ENCODE peak calls at places on chromosomes 3 and 15, in ten cellular contexts. C is retinal pigment epithelial cell, P is heart right ventricle, Q is RWPE2, O is mucosa of descending colon, S is NT2/D1, H is foreskin fibroblast, X is AG10803, B is K562, K is fibroblast of pulmonary artery. L is an unnamed sample.

GRCh38 chr3:184777566-184778356 is 34.2 kb upstream of the VPS8 start:
- DNase-seq in C (peak), P (peak), Q (peak), O (peak), S (peak), H (peak), X (peak), B (peak), K (peak), L (peak)

GRCh38 chr15:31328425-31328998 is 1.9 kb downstream of the KLF13 start:
- DNase-seq in C (no peak), P (no peak), Q (no peak), O (no peak), S (no peak), H (peak), X (peak), B (peak), K (peak), L (no peak)

GRCh38 chr3:39276746-39277145 is 3.1 kb downstream of the CX3CR1 start:
- DNase-seq in C (no peak), P (no peak), Q (no peak), O (no peak), S (no peak), H (no peak), X (no peak), B (no peak), K (no peak), L (no peak)

GRCh38 chr3:188780188-188781147 is 391.3 kb upstream of the TPRG1 start:
- DNase-seq in C (peak), P (no peak), Q (no peak), O (no peak), S (no peak), H (peak), X (peak), B (no peak), K (peak), L (peak)

GRCh38 chr3:196754215-196754937 is 14.7 kb downstream of the PAK2 start:
- DNase-seq in C (no peak), P (no peak), Q (no peak), O (peak), S (no peak), H (no peak), X (no peak), B (no peak), K (no peak), L (peak)

GRCh38 chr15:80480909-80481308 is 76.7 kb downstream of the ARNT2 start:
- DNase-seq in C (peak), P (peak), Q (no peak), O (no peak), S (peak), H (peak), X (peak), B (no peak), K (peak), L (peak)

GRCh38 chr3:39146083-39146501 is 7.3 kb downstream of the CSRNP1 start:
- DNase-seq in C (no peak), P (peak), Q (no peak), O (peak), S (no peak), H (no peak), X (peak), B (no peak), K (no peak), L (no peak)

GRCh38 chr15:66747866-66748265 is 45.8 kb downstream of the SMAD6 start:
- DNase-seq in C (no peak), P (no peak), Q (no peak), O (no peak), S (no peak), H (no peak), X (no peak), B (no peak), K (no peak), L (peak)

GRCh38 chr15:98785796-98786581 is 137.7 kb downstream of the IGF1R start:
- DNase-seq in C (peak), P (peak), Q (no peak), O (peak), S (peak), H (no peak), X (no peak), B (no peak), K (no peak), L (no peak)

GRCh38 chr15:90530250-90531051 is 728 bp downstream of the CRTC3 start:
- DNase-seq in C (no peak), P (peak), Q (peak), O (peak), S (no peak), H (peak), X (peak), B (peak), K (peak), L (peak)

GRCh38 chr3:22886394-22886793 is 316.7 kb upstream of the UBE2E2 start:
- DNase-seq in C (no peak), P (peak), Q (no peak), O (no peak), S (no peak), H (peak), X (no peak), B (no peak), K (no peak), L (no peak)

GRCh38 chr3:181919375-181919774 is 207.7 kb downstream of the SOX2 start:
- DNase-seq in C (no peak), P (no peak), Q (no peak), O (no peak), S (no peak), H (peak), X (no peak), B (no peak), K (no peak), L (no peak)

GRCh38 chr3:186823391-186823790 is 17.1 kb upstream of the RFC4 start:
- DNase-seq in C (no peak), P (no peak), Q (no peak), O (no peak), S (no peak), H (peak), X (no peak), B (no peak), K (peak), L (peak)

GRCh38 chr3:183548262-183548769 is 7.2 kb downstream of the KLHL6 start:
- DNase-seq in C (peak), P (no peak), Q (no peak), O (no peak), S (peak), H (peak), X (peak), B (no peak), K (peak), L (peak)

GRCh38 chr3:58178528-58179234 is 32.1 kb downstream of the DNASE1L3 start:
- DNase-seq in C (no peak), P (no peak), Q (no peak), O (peak), S (no peak), H (no peak), X (no peak), B (no peak), K (no peak), L (no peak)

GRCh38 chr3:182182531-182182968 is 470.8 kb downstream of the SOX2 start:
- DNase-seq in C (no peak), P (no peak), Q (peak), O (no peak), S (no peak), H (no peak), X (no peak), B (no peak), K (no peak), L (no peak)

GRCh38 chr3:46709147-46709654 is 8.0 kb downstream of the TMIE start:
- DNase-seq in C (no peak), P (no peak), Q (peak), O (no peak), S (no peak), H (no peak), X (no peak), B (no peak), K (no peak), L (no peak)

GRCh38 chr15:101369676-101370075 is 74.6 kb upstream of the SNRPA1 start:
- DNase-seq in C (no peak), P (no peak), Q (peak), O (no peak), S (no peak), H (no peak), X (no peak), B (no peak), K (no peak), L (no peak)

GRCh38 chr15:39213385-39213840 is 367.5 kb upstream of the THBS1 start:
- DNase-seq in C (peak), P (peak), Q (peak), O (no peak), S (peak), H (peak), X (peak), B (peak), K (peak), L (peak)

GRCh38 chr15:22877122-22877521 is 38.7 kb downstream of the NIPA2 start:
- DNase-seq in C (no peak), P (no peak), Q (no peak), O (no peak), S (no peak), H (no peak), X (no peak), B (no peak), K (no peak), L (no peak)

GRCh38 chr3:37346227-37347005 is 172.0 kb upstream of the LRRFIP2 start:
- DNase-seq in C (no peak), P (no peak), Q (no peak), O (no peak), S (no peak), H (no peak), X (no peak), B (no peak), K (no peak), L (no peak)

GRCh38 chr15:62758126-62758951 is 284.2 kb upstream of the TPM1 start:
- DNase-seq in C (peak), P (peak), Q (peak), O (no peak), S (no peak), H (peak), X (peak), B (no peak), K (peak), L (peak)

GRCh38 chr15:94856267-94856854 is 625.0 kb downstream of the MCTP2 start:
- DNase-seq in C (no peak), P (no peak), Q (no peak), O (no peak), S (no peak), H (no peak), X (no peak), B (peak), K (no peak), L (no peak)

GRCh38 chr3:50600141-50600753 is 11.3 kb downstream of the CISH start:
- DNase-seq in C (no peak), P (no peak), Q (no peak), O (peak), S (no peak), H (no peak), X (no peak), B (peak), K (no peak), L (no peak)

GRCh38 chr15:98413973-98414546 is 234.3 kb upstream of the IGF1R start:
- DNase-seq in C (no peak), P (no peak), Q (no peak), O (no peak), S (no peak), H (peak), X (no peak), B (no peak), K (no peak), L (no peak)

GRCh38 chr15:92818658-92819311 is 81.3 kb upstream of the CHD2 start:
- DNase-seq in C (no peak), P (no peak), Q (peak), O (no peak), S (no peak), H (no peak), X (no peak), B (no peak), K (no peak), L (no peak)

GRCh38 chr3:30638685-30639412 is 32.4 kb downstream of the TGFBR2 start:
- DNase-seq in C (no peak), P (peak), Q (no peak), O (no peak), S (no peak), H (peak), X (no peak), B (no peak), K (no peak), L (no peak)

GRCh38 chr3:17605032-17605431 is 137.4 kb downstream of the TBC1D5 start:
- DNase-seq in C (peak), P (no peak), Q (no peak), O (no peak), S (no peak), H (peak), X (peak), B (no peak), K (peak), L (peak)

DNA sequence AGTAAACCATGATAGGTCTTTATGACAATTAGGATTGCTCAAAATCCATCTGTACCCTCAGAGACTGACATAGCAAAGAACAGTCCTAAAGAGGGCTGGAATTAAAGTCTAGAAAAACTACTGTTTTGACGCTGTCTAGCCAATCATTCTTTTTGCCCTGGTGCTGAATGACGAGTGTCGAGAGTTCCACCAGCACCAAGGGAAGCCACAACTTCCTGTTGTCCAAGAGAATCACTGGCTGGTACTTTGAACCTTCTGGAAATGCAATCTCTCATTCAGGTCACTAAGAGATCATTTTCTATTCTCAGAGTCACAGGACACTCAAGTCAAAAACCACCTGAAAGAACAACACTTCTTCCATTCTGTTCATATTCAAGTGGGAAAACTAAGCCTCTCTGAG is 37.7 kb downstream of the FBN1 start:
- DNase-seq in C (no peak), P (no peak), Q (no peak), O (no peak), S (no peak), H (no peak), X (no peak), B (no peak), K (no peak), L (no peak)
- H3K4me3 ChIP-seq in C (no peak), P (no peak), Q (no peak), O (no peak), S (no peak), H (no peak), X (no peak), B (no peak), K (no peak), L (no peak)

DNA sequence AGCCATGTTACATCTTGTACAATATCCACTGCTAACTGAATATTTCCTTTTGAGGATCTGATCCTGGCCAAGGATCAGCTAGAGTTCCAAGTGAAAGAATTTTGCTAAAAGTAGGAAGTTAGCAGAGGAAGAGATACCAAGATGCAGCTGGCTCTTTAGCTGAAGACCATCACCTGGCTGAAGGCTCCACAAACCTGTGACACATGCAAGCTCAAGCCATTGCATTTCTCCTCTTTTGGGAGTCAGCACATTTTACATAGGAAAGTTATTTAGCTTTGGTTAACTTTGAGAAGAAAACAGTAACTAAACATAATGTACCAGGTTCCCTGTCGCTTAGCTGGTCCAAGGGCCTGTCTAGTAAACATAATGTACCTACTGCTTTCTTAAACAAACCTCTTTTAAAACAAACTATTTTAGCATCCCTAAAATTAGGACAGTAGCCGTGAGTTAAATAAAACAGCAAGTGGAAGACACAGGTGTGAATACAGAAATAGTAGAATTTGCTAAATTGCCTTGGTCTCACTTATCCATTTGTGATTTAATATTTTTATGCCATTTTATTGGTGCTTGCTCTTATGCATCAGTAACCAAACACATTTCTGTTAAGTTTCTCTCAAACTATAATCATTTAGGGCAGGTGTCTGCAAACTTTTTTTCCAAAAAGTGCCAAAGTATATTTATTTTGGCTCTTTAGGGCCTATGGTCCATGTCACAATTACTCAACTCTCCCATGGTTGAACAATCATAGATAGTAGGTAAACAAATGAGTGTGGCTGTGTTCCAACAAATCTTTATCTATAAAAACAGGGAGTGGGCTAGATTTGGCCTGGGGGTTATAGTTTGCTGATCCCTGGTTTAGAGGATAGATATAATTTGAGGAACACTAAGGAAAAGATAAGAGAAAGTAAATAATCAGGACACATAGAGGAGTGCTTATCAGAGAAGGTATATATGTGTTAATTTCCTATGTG is 11.2 kb downstream of the GCSAM start:
- DNase-seq in C (no peak), P (no peak), Q (no peak), O (no peak), S (no peak), H (no peak), X (no peak), B (no peak), K (no peak), L (no peak)
- H3K4me3 ChIP-seq in C (no peak), P (no peak), Q (no peak), O (no peak), S (no peak), H (no peak), X (no peak), B (no peak), K (no peak), L (no peak)

GRCh38 chr3:179098388-179099077 is 26.9 kb upstream of the ZMAT3 start:
- DNase-seq in C (no peak), P (no peak), Q (no peak), O (no peak), S (no peak), H (peak), X (peak), B (peak), K (peak), L (peak)
- H3K4me3 ChIP-seq in C (no peak), P (no peak), Q (no peak), O (no peak), S (no peak), H (no peak), X (no peak), B (peak), K (no peak), L (no peak)

GRCh38 chr3:164470471-164470870 is 607.8 kb downstream of the SI start:
- DNase-seq in C (no peak), P (no peak), Q (no peak), O (no peak), S (peak), H (no peak), X (no peak), B (no peak), K (no peak), L (no peak)

GRCh38 chr3:164468055-164468454 is 610.2 kb downstream of the SI start:
- DNase-seq in C (no peak), P (no peak), Q (no peak), O (no peak), S (no peak), H (no peak), X (no peak), B (no peak), K (no peak), L (no peak)

GRCh38 chr3:164460851-164461250 is 617.4 kb downstream of the SI start:
- DNase-seq in C (no peak), P (no peak), Q (no peak), O (no peak), S (no peak), H (no peak), X (peak), B (no peak), K (no peak), L (peak)

GRCh38 chr3:164467027-164467426 is 611.3 kb downstream of the SI start:
- DNase-seq in C (no peak), P (no peak), Q (no peak), O (no peak), S (no peak), H (no peak), X (no peak), B (no peak), K (no peak), L (peak)

GRCh38 chr3:164465172-164465571 is 613.1 kb downstream of the SI start:
- DNase-seq in C (peak), P (no peak), Q (no peak), O (no peak), S (no peak), H (peak), X (peak), B (no peak), K (peak), L (peak)
- H3K4me3 ChIP-seq in C (no peak), P (no peak), Q (no peak), O (no peak), S (no peak), H (no peak), X (no peak), B (no peak), K (no peak), L (no peak)